ENCODE peak calls at places on chromosomes 6 and 20, in eight cellular contexts. P is fibroblast of lung, X is transverse colon, U is suprapubic skin, E is A549, B is neural progenitor cell, H is choroid plexus epithelial cell, D is fibroblast of mammary gland. Z is an unnamed sample.

GRCh38 chr6:109793793-109794192 is 102.7 kb downstream of the FIG4 start:
- DNase-seq in H (peak; percentile 96), X (peak; percentile 33), P (peak; percentile 97), E (peak; percentile 77), B (no peak), D (peak; percentile 99), U (no peak), Z (no peak)

GRCh38 chr6:3457710-3458605 is 1.1 kb upstream of the SLC22A23 start:
- DNase-seq in H (peak; percentile 43), D (no peak), B (peak; percentile 59), U (no peak), X (peak; percentile 71), P (peak; percentile 41), E (peak; percentile 63), Z (no peak)

GRCh38 chr6:10398439-10399218 is 16.2 kb downstream of the TFAP2A start:
- DNase-seq in H (no peak), X (no peak), E (no peak), B (peak; percentile 36), U (no peak), D (no peak), P (no peak), Z (no peak)

GRCh38 chr20:33838035-33838864 is 27.1 kb downstream of the CHMP4B start:
- DNase-seq in P (no peak), B (peak; percentile 16), H (no peak), U (no peak), D (no peak), E (no peak), X (peak; percentile 39), Z (no peak)

GRCh38 chr6:143027058-143027457 is 33.6 kb upstream of the AIG1 start:
- DNase-seq in E (peak; percentile 4), P (peak; percentile 22), X (peak; percentile 32), U (no peak), H (peak; percentile 59), B (peak; percentile 63), D (peak; percentile 45), Z (no peak)

GRCh38 chr20:19205999-19206398 is 6.4 kb upstream of the SLC24A3 start:
- DNase-seq in P (peak; percentile 6), U (peak; percentile 74), E (peak; percentile 62), H (peak; percentile 67), X (peak; percentile 80), D (peak; percentile 44), B (peak; percentile 78), Z (peak; percentile 40)

GRCh38 chr20:25284131-25284601 is 36.3 kb downstream of the PYGB start:
- DNase-seq in U (peak; percentile 37), E (no peak), D (no peak), H (no peak), X (peak; percentile 3), P (no peak), B (no peak), Z (no peak)

GRCh38 chr6:114376611-114377206 is 33.9 kb upstream of the HS3ST5 start:
- DNase-seq in B (peak; percentile 12), H (no peak), E (no peak), U (no peak), P (no peak), D (no peak), X (no peak), Z (no peak)

GRCh38 chr20:20083796-20084195 is 31.5 kb downstream of the CFAP61 start:
- DNase-seq in E (peak; percentile 39), H (peak; percentile 46), X (no peak), B (peak; percentile 58), U (no peak), P (peak; percentile 20), D (peak; percentile 34), Z (no peak)

GRCh38 chr6:71383891-71384489 is 95.4 kb downstream of the OGFRL1 start:
- DNase-seq in U (no peak), H (peak; percentile 80), D (peak; percentile 70), X (no peak), E (peak; percentile 48), P (peak; percentile 49), B (peak; percentile 44), Z (no peak)

GRCh38 chr6:43938178-43939101 is 168.4 kb downstream of the VEGFA start:
- DNase-seq in E (no peak), D (no peak), U (peak; percentile 39), H (no peak), X (no peak), B (no peak), P (no peak), Z (no peak)

GRCh38 chr6:26327450-26328264 is 37.3 kb upstream of the BTN3A2 start:
- DNase-seq in D (peak; percentile 82), H (peak; percentile 78), E (peak; percentile 87), U (no peak), B (peak; percentile 83), X (peak; percentile 28), P (peak; percentile 68), Z (peak; percentile 72)

GRCh38 chr6:35640017-35640664 is 48.6 kb downstream of the FKBP5 start:
- DNase-seq in B (no peak), X (no peak), P (peak; percentile 27), D (peak; percentile 50), U (no peak), H (no peak), E (no peak), Z (no peak)

GRCh38 chr6:1554241-1554880 is 55.4 kb upstream of the FOXC1 start:
- DNase-seq in X (no peak), H (peak; percentile 12), B (peak; percentile 16), E (no peak), P (no peak), D (no peak), U (no peak), Z (no peak)

GRCh38 chr6:1558388-1558787 is 51.3 kb upstream of the FOXC1 start:
- DNase-seq in E (no peak), X (no peak), D (peak; percentile 61), B (no peak), U (no peak), H (peak; percentile 55), P (no peak), Z (no peak)

GRCh38 chr6:1553562-1554088 is 56.1 kb upstream of the FOXC1 start:
- DNase-seq in D (peak; percentile 56), E (no peak), X (no peak), H (no peak), B (no peak), U (no peak), P (no peak), Z (no peak)

GRCh38 chr6:1552296-1552761 is 57.4 kb upstream of the FOXC1 start:
- DNase-seq in D (peak; percentile 69), B (peak; percentile 26), E (peak; percentile 19), H (peak; percentile 58), P (peak; percentile 21), U (no peak), X (no peak), Z (no peak)

DNA sequence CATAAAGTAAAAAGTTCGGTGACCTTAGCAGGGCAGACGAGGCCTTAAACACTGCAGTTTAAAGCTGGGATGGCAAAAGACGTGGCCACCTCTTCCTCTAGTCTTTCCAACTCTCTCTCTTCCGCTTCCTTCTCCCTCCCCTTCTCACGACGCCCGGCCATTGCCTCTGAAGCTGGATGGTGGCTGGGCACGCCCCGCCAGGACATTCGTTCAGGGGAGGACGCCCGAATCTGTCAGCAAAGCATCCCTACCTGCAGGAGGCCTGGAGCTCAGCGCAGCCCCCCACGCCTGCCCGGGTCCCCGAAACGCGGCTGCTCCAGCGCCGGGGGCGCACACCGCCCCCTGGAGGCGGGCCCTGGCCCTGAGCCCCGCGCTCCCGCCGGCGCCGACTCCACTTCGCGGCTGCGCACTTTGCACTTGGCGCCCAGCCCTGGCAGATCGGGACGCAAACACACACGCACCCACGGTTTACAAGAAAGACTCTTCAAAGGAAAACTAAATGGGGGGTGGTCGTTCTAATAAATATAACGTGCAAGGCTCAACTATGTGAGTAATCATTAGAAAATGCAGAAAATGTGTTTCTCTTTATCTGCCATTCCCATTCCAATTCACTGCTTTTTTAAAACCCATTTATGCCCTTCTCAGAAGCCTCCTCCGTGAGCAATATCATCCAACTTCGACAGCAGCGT is 54.7 kb upstream of the FOXC1 start:
- DNase-seq in D (peak; percentile 62), E (peak; percentile 70), X (peak; percentile 71), B (peak; percentile 78), H (peak; percentile 58), U (peak; percentile 79), P (peak; percentile 28), Z (no peak)
- H3K4me3 ChIP-seq in D (peak overlapping the region; percentile 78), E (peak overlapping the region; percentile 64), X (peak overlapping the region; percentile 11), B (peak overlapping the region; percentile 45), H (peak overlapping the region; percentile 74), U (peak overlapping the region; percentile 57), P (peak overlapping the region; percentile 77), Z (peak overlapping the region; percentile 40)

GRCh38 chr6:135673671-135674309 is 176.2 kb upstream of the AHI1 start:
- DNase-seq in U (no peak), P (peak; percentile 65), X (no peak), H (peak; percentile 37), E (no peak), D (peak; percentile 58), B (no peak), Z (no peak)

GRCh38 chr6:135672256-135672655 is 174.7 kb upstream of the AHI1 start:
- DNase-seq in U (no peak), B (no peak), X (no peak), P (no peak), D (no peak), E (no peak), H (no peak), Z (no peak)

GRCh38 chr6:135675026-135675425 is 176.5 kb upstream of the PDE7B start:
- DNase-seq in X (no peak), P (peak; percentile 10), E (no peak), U (no peak), B (no peak), H (peak; percentile 24), D (peak; percentile 23), Z (no peak)

GRCh38 chr6:135680964-135681913 is 170.3 kb upstream of the PDE7B start:
- DNase-seq in P (peak; percentile 36), E (peak; percentile 14), X (no peak), H (no peak), D (no peak), U (no peak), B (no peak), Z (no peak)

GRCh38 chr6:135675862-135676261 is 175.6 kb upstream of the PDE7B start:
- DNase-seq in P (peak; percentile 13), B (peak; percentile 72), X (no peak), U (no peak), H (peak; percentile 79), E (peak; percentile 59), D (peak; percentile 48), Z (no peak)
- TF ChIP-seq CTCF in P (peak; percentile 9), B (peak; percentile 76), X (no peak), U (no peak), H (peak; percentile 37), E (peak; percentile 42), D (no peak), Z (peak; percentile 37)

DNA sequence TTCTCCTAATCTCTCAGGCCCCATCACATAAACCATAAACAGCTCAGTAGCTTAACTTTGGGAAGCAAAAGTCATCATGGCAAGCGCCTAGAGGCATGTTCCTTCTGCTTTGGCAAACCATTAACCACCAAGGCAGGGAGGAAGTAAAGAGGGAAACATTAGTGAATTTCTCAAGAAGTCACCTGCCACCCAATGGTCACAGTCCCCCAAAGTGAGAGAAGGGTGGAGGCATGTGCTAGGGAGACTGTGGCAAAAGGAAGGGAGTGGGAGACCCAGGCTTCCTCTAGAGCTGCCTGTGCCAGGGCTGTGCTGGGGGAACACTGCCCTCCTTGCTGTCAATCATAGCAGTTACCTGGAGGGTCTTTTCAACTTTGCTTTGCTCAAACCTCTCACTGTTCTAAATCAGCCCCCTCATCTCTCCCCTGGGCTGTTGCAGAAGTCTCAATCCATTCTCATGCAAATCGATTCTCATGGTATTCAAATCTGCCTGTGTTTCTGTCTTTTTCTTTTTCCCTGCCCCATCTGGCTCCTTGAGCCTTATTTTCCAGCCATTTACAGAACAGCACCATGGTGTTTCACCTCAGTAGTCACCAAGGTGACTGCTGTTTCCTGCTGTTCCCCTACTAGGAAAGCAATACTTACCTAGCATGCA is 1.8 kb upstream of the RNF24 start:
- DNase-seq in X (no peak), U (no peak), B (no peak), H (no peak), D (no peak), E (no peak), P (no peak), Z (no peak)
- H3K4me3 ChIP-seq in X (no peak overlapping the region), U (no peak overlapping the region), B (no peak overlapping the region), H (no peak overlapping the region), D (no peak overlapping the region), E (no peak overlapping the region), P (no peak overlapping the region), Z (no peak overlapping the region)

GRCh38 chr20:49396230-49396629 is 86.2 kb downstream of the KCNB1 start:
- DNase-seq in E (no peak), D (no peak), P (no peak), X (no peak), H (peak; percentile 24), B (no peak), U (no peak), Z (no peak)
- TF ChIP-seq CTCF in E (no peak), D (peak; percentile 19), P (no peak), X (no peak), H (peak; percentile 53), B (peak; percentile 8), U (no peak), Z (no peak)

Z was measured in GM06990.